ENCODE peak calls at places on chromosome 11, in four cellular contexts. One of them, this sample, is unnamed. For H3K27me3, the result is how much of the 10 kb centered on the place peaks cover.

GRCh38 chr11:68194675-68195294 is 18.3 kb downstream of the KMT5B start:
- DNase-seq in K562: no peak
- DNase-seq in thyroid gland: peak
- DNase-seq in H1: no peak
- DNase-seq in this sample: no peak

GRCh38 chr11:121347805-121348204 is 55.2 kb downstream of the SC5D start:
- DNase-seq in K562: no peak
- DNase-seq in thyroid gland: no peak
- DNase-seq in H1: no peak
- DNase-seq in this sample: no peak

GRCh38 chr11:112106070-112106469 is 19.4 kb downstream of the SDHD start:
- DNase-seq in K562: no peak
- DNase-seq in thyroid gland: no peak
- DNase-seq in H1: no peak
- DNase-seq in this sample: no peak

GRCh38 chr11:70577948-70578347 is 179.6 kb downstream of the CTTN start:
- DNase-seq in K562: no peak
- DNase-seq in thyroid gland: no peak
- DNase-seq in H1: no peak
- DNase-seq in this sample: no peak

GRCh38 chr11:130585545-130585944 is 137.1 kb downstream of the ADAMTS15 start:
- DNase-seq in K562: no peak
- DNase-seq in thyroid gland: no peak
- DNase-seq in H1: no peak
- DNase-seq in this sample: no peak

GRCh38 chr11:44290206-44290605 is 19.7 kb downstream of the ALX4 start:
- DNase-seq in K562: no peak
- DNase-seq in thyroid gland: no peak
- DNase-seq in H1: no peak
- DNase-seq in this sample: no peak

GRCh38 chr11:36352919-36353318 is 56.8 kb downstream of the PRR5L start:
- DNase-seq in K562: no peak
- DNase-seq in thyroid gland: no peak
- DNase-seq in H1: no peak
- DNase-seq in this sample: no peak

GRCh38 chr11:134119094-134119493 is 50.2 kb downstream of the JAM3 start:
- DNase-seq in K562: no peak
- DNase-seq in thyroid gland: no peak
- DNase-seq in H1: no peak
- DNase-seq in this sample: no peak

GRCh38 chr11:125156346-125156745 is 8.2 kb upstream of the PKNOX2 start:
- DNase-seq in K562: no peak
- DNase-seq in thyroid gland: no peak
- DNase-seq in H1: no peak
- DNase-seq in this sample: no peak

GRCh38 chr11:33616552-33616951 is 84.1 kb downstream of the C11orf91 start:
- DNase-seq in K562: no peak
- DNase-seq in thyroid gland: no peak
- DNase-seq in H1: no peak
- DNase-seq in this sample: no peak

GRCh38 chr11:91790346-91790745 is 434.3 kb upstream of the FAT3 start:
- DNase-seq in K562: no peak
- DNase-seq in thyroid gland: no peak
- DNase-seq in H1: no peak
- DNase-seq in this sample: no peak

GRCh38 chr11:36817336-36817965 is 219.4 kb upstream of the RAG2 start:
- DNase-seq in K562: no peak
- DNase-seq in thyroid gland: no peak
- DNase-seq in H1: no peak
- DNase-seq in this sample: no peak

GRCh38 chr11:44572884-44573283 is 7.4 kb downstream of the CD82 start:
- DNase-seq in K562: no peak
- DNase-seq in thyroid gland: no peak
- DNase-seq in H1: no peak
- DNase-seq in this sample: peak

GRCh38 chr11:124778281-124778680 is 16.2 kb upstream of the ESAM start:
- DNase-seq in K562: no peak
- DNase-seq in thyroid gland: no peak
- DNase-seq in H1: no peak
- DNase-seq in this sample: no peak

GRCh38 chr11:72041364-72042058 is 38.8 kb downstream of the NUMA1 start:
- DNase-seq in K562: peak
- DNase-seq in thyroid gland: peak
- DNase-seq in H1: no peak
- DNase-seq in this sample: peak

GRCh38 chr11:78759067-78759466 is 184.4 kb upstream of the NARS2 start:
- DNase-seq in K562: no peak
- DNase-seq in thyroid gland: no peak
- DNase-seq in H1: no peak
- DNase-seq in this sample: no peak

GRCh38 chr11:32562839-32563599 is 20.6 kb upstream of the EIF3M start:
- DNase-seq in K562: no peak
- DNase-seq in thyroid gland: peak
- DNase-seq in H1: no peak
- DNase-seq in this sample: no peak

GRCh38 chr11:36155301-36155700 is 133.9 kb downstream of the COMMD9 start:
- DNase-seq in K562: no peak
- DNase-seq in thyroid gland: no peak
- DNase-seq in H1: no peak
- DNase-seq in this sample: no peak

GRCh38 chr11:111947143-111947542 is 10.0 kb downstream of the DIXDC1 start:
- DNase-seq in K562: no peak
- DNase-seq in thyroid gland: no peak
- DNase-seq in H1: no peak
- DNase-seq in this sample: no peak

GRCh38 chr11:120908521-120909181 is 115.3 kb upstream of the TBCEL start:
- DNase-seq in K562: no peak
- DNase-seq in thyroid gland: no peak
- DNase-seq in H1: no peak
- DNase-seq in this sample: no peak

GRCh38 chr11:70643642-70644041 is 245.3 kb downstream of the CTTN start:
- DNase-seq in K562: no peak
- DNase-seq in thyroid gland: no peak
- DNase-seq in H1: no peak
- DNase-seq in this sample: no peak

GRCh38 chr11:21411114-21411513 is 741.7 kb downstream of the NELL1 start:
- DNase-seq in K562: no peak
- DNase-seq in thyroid gland: no peak
- DNase-seq in H1: no peak
- DNase-seq in this sample: no peak

GRCh38 chr11:30370164-30370563 is 47.3 kb downstream of the ARL14EP start:
- DNase-seq in K562: no peak
- DNase-seq in thyroid gland: no peak
- DNase-seq in H1: no peak
- DNase-seq in this sample: no peak

GRCh38 chr11:111749646-111750045 is 16.5 kb downstream of the PPP2R1B start:
- DNase-seq in K562: no peak
- DNase-seq in thyroid gland: no peak
- DNase-seq in H1: no peak
- DNase-seq in this sample: no peak

GRCh38 chr11:35477871-35478270 is 47.5 kb downstream of the PAMR1 start:
- DNase-seq in K562: no peak
- DNase-seq in thyroid gland: no peak
- DNase-seq in H1: no peak
- DNase-seq in this sample: no peak

GRCh38 chr11:69877235-69877634 is 58.0 kb upstream of the FGF3 start:
- DNase-seq in K562: no peak
- DNase-seq in thyroid gland: no peak
- DNase-seq in H1: no peak
- DNase-seq in this sample: no peak

GRCh38 chr11:41392591-41392990 is 66.9 kb downstream of the LRRC4C start:
- DNase-seq in K562: no peak
- DNase-seq in thyroid gland: no peak
- DNase-seq in H1: no peak
- DNase-seq in this sample: no peak

GRCh38 chr11:119188887-119189286 is 3.6 kb downstream of the NHERF4 start:
- DNase-seq in K562: no peak
- DNase-seq in thyroid gland: no peak
- DNase-seq in H1: no peak
- DNase-seq in this sample: no peak

GRCh38 chr11:31887180-31887579 is 76.1 kb upstream of the PAX6 start:
- DNase-seq in K562: peak
- DNase-seq in thyroid gland: no peak
- DNase-seq in H1: no peak
- DNase-seq in this sample: no peak

GRCh38 chr11:77214557-77214956 is 86.5 kb downstream of the MYO7A start:
- DNase-seq in K562: no peak
- DNase-seq in thyroid gland: no peak
- DNase-seq in H1: no peak
- DNase-seq in this sample: no peak

GRCh38 chr11:78380615-78381029 is 37.0 kb downstream of the GAB2 start:
- DNase-seq in K562: peak
- DNase-seq in thyroid gland: no peak
- DNase-seq in H1: no peak
- DNase-seq in this sample: no peak

GRCh38 chr11:66595245-66595904 is 2.4 kb downstream of the CCS start:
- DNase-seq in K562: peak
- DNase-seq in thyroid gland: peak
- DNase-seq in H1: no peak
- DNase-seq in this sample: peak

GRCh38 chr11:86069408-86070086 is 663 bp upstream of the PICALM start:
- DNase-seq in K562: peak
- DNase-seq in thyroid gland: no peak
- DNase-seq in H1: peak
- DNase-seq in this sample: peak

GRCh38 chr11:35621620-35622019 is 3.4 kb downstream of the FJX1 start:
- DNase-seq in K562: no peak
- DNase-seq in thyroid gland: no peak
- DNase-seq in H1: no peak
- DNase-seq in this sample: no peak

GRCh38 chr11:18527512-18527911 is 770 bp upstream of the TSG101 start:
- DNase-seq in K562: peak
- DNase-seq in thyroid gland: no peak
- DNase-seq in H1: no peak
- DNase-seq in this sample: no peak

GRCh38 chr11:62008177-62008576 is 40.7 kb upstream of the FTH1 start:
- DNase-seq in K562: no peak
- DNase-seq in thyroid gland: no peak
- DNase-seq in H1: no peak
- DNase-seq in this sample: no peak
- TF ChIP-seq POLR2A in K562: no peak
- TF ChIP-seq POLR2A in thyroid gland: no peak
- TF ChIP-seq POLR2A in H1: no peak
- TF ChIP-seq POLR2A in this sample: no peak

GRCh38 chr11:46410021-46410420 is 18.4 kb upstream of the CHRM4 start:
- DNase-seq in K562: peak
- DNase-seq in thyroid gland: no peak
- DNase-seq in H1: no peak
- DNase-seq in this sample: no peak
- TF ChIP-seq CTCF in K562: peak
- TF ChIP-seq CTCF in thyroid gland: no peak
- TF ChIP-seq CTCF in H1: peak
- TF ChIP-seq CTCF in this sample: no peak

GRCh38 chr11:7251836-7252682 is at the start of gene SYT9:
- DNase-seq in K562: peak
- DNase-seq in thyroid gland: peak
- DNase-seq in H1: peak
- DNase-seq in this sample: peak
- H3K27me3 ChIP-seq in K562: under half
- H3K27me3 ChIP-seq in thyroid gland: under half
- H3K27me3 ChIP-seq in H1: under half
- H3K27me3 ChIP-seq in this sample: under half

DNA sequence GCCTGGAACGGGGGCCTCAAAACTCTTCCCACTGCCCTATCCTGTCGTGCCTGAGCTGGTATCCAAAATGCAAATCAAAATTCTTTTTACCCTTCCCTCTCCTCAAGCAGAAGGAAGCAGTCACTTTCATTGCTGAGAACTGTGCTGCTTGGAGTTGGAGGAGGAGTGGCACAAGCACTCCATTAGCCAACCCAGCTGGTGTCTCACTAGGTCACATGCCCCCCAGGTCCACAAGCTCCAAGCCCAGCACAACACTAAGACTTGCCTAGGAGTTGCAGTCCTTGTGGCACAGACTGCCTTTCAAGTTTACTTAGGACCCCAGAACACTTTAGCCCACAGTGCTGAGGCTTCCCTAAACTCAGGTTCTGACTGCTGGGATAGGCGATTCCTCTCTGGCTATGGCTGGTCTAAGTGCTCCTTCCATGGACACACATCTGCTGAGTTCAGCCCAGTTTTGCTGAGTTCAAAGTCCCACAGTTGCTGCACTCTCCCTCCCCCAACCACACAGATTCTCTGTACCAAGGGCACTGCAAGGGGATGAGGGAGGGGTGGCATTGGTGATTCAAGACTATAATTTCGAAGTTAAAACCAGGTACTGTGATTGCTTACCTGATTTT is 68.6 kb downstream of the CHRDL2 start:
- DNase-seq in K562: no peak
- DNase-seq in thyroid gland: no peak
- DNase-seq in H1: no peak
- DNase-seq in this sample: no peak
- TF ChIP-seq POLR2A in K562: no peak
- TF ChIP-seq POLR2A in thyroid gland: no peak
- TF ChIP-seq POLR2A in H1: no peak
- TF ChIP-seq POLR2A in this sample: no peak

GRCh38 chr11:113532697-113533424 is 57.7 kb upstream of the DRD2 start:
- DNase-seq in K562: peak
- DNase-seq in thyroid gland: peak
- DNase-seq in H1: peak
- DNase-seq in this sample: peak
- TF ChIP-seq CTCF in K562: peak
- TF ChIP-seq CTCF in thyroid gland: peak
- TF ChIP-seq CTCF in H1: peak
- TF ChIP-seq CTCF in this sample: peak

DNA sequence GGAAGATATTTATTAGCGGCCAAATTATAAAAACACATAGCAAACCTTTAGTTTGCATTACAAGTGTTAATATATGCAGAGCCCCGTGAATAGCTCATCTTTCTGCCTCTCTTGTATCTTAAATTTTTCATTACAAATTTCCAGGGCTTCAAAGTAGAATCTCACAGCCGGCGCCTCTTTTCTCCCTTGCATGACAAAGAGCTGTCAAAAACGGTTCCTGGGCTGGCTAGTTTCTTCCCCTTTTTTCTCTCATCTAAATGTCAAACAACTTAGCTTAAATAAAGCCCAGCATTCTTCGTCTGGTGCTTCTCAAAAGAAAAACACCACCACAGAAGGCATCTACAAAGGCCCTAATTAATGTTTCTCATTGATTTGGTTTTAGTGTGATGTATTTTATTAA is 253.0 kb downstream of the INSC start:
- DNase-seq in K562: no peak
- DNase-seq in thyroid gland: no peak
- DNase-seq in H1: no peak
- DNase-seq in this sample: no peak
- H3K27me3 ChIP-seq in K562: under half
- H3K27me3 ChIP-seq in thyroid gland: under half
- H3K27me3 ChIP-seq in H1: under half
- H3K27me3 ChIP-seq in this sample: under half

DNA sequence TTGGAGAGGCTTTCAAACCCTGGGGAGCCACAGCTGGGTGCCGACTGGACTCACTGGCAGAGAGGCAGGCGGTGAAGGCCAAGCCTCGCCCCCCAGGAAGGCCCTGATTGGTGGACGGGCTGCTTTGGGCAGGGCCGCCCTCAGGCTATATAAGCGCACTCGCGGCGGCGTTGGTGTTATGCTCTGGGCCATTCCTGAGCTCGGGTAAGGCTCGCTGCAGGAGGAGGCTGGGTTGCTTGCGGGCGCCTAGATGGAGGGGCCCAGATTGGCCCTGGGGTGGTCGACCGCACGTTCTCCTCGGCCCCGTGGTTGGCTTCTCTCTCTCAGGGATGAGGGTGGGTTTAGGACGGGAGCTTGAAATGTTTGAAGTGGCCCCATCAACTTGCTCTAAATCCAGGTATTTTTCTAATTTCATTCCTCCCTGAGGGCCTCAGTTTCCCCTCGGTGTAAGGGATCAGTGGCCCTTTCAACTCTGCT is at the start of gene SPDYC:
- DNase-seq in K562: peak
- DNase-seq in thyroid gland: no peak
- DNase-seq in H1: no peak
- DNase-seq in this sample: no peak
- TF ChIP-seq POLR2A in K562: peak
- TF ChIP-seq POLR2A in thyroid gland: no peak
- TF ChIP-seq POLR2A in H1: no peak
- TF ChIP-seq POLR2A in this sample: no peak